ENCODE peak calls at places on chromosomes 1 and 21, in eight cellular contexts. Q is keratinocyte, S is endothelial cell, K is fibroblast of pulmonary artery, D is ovary, H is A549, Z is neural crest cell, G is AG09319. X is an unnamed sample.

GRCh38 chr1:24557711-24558121 is 1.8 kb downstream of the NCMAP start:
- DNase-seq in Q (no peak), S (no peak), K (no peak), D (peak), H (no peak), Z (no peak), G (no peak), X (no peak)

GRCh38 chr1:33060579-33061083 is 20.3 kb upstream of the AZIN2 start:
- DNase-seq in Q (peak), S (no peak), K (peak), D (no peak), H (no peak), Z (peak), G (peak), X (no peak)

GRCh38 chr1:37954316-37954971 is 7.6 kb upstream of the INPP5B start:
- DNase-seq in Q (no peak), S (no peak), K (no peak), D (no peak), H (no peak), Z (no peak), G (no peak), X (no peak)

GRCh38 chr1:231194843-231195516 is 33.1 kb downstream of the TRIM67 start:
- DNase-seq in Q (no peak), S (no peak), K (no peak), D (no peak), H (peak), Z (no peak), G (no peak), X (no peak)

GRCh38 chr1:58895559-58896135 is 111.8 kb upstream of the JUN start:
- DNase-seq in Q (no peak), S (no peak), K (no peak), D (no peak), H (no peak), Z (no peak), G (no peak), X (no peak)

GRCh38 chr1:19764848-19765247 is 34.9 kb downstream of the TMCO4 start:
- DNase-seq in Q (no peak), S (no peak), K (no peak), D (no peak), H (no peak), Z (no peak), G (no peak), X (no peak)

GRCh38 chr21:42711667-42712066 is 58.2 kb downstream of the PDE9A start:
- DNase-seq in Q (no peak), S (no peak), K (no peak), D (no peak), H (no peak), Z (no peak), G (no peak), X (no peak)

GRCh38 chr1:27133990-27134389 is 20.9 kb downstream of the SLC9A1 start:
- DNase-seq in Q (no peak), S (no peak), K (no peak), D (no peak), H (no peak), Z (no peak), G (no peak), X (no peak)

GRCh38 chr1:53585116-53585515 is 125.9 kb downstream of the DMRTB1 start:
- DNase-seq in Q (no peak), S (no peak), K (peak), D (no peak), H (no peak), Z (no peak), G (no peak), X (no peak)

GRCh38 chr1:2212542-2213491 is 15.3 kb upstream of the SKI start:
- DNase-seq in Q (no peak), S (peak), K (peak), D (peak), H (peak), Z (peak), G (peak), X (peak)

GRCh38 chr1:174040387-174040786 is 18.2 kb upstream of the RC3H1 start:
- DNase-seq in Q (peak), S (no peak), K (peak), D (no peak), H (no peak), Z (no peak), G (peak), X (no peak)

GRCh38 chr1:243264718-243265117 is 8.9 kb downstream of the SDCCAG8 start:
- DNase-seq in Q (no peak), S (no peak), K (peak), D (no peak), H (no peak), Z (no peak), G (no peak), X (no peak)

GRCh38 chr1:212578043-212578442 is 30.5 kb upstream of the ATF3 start:
- DNase-seq in Q (no peak), S (no peak), K (no peak), D (no peak), H (no peak), Z (no peak), G (no peak), X (no peak)

GRCh38 chr1:85607126-85607912 is 26.8 kb downstream of the CCN1 start:
- DNase-seq in Q (peak), S (peak), K (peak), D (no peak), H (peak), Z (no peak), G (peak), X (no peak)

GRCh38 chr1:168452329-168452728 is 91.5 kb downstream of the XCL2 start:
- DNase-seq in Q (no peak), S (no peak), K (no peak), D (no peak), H (no peak), Z (no peak), G (no peak), X (no peak)

GRCh38 chr1:109912873-109913272 is 2.2 kb downstream of the CSF1 start:
- DNase-seq in Q (no peak), S (no peak), K (peak), D (no peak), H (no peak), Z (no peak), G (no peak), X (no peak)

GRCh38 chr1:52142220-52143153 is 598 bp downstream of the ZFYVE9 start:
- DNase-seq in Q (no peak), S (peak), K (peak), D (peak), H (no peak), Z (peak), G (no peak), X (peak)

GRCh38 chr1:118370861-118371260 is 185.8 kb upstream of the SPAG17 start:
- DNase-seq in Q (no peak), S (no peak), K (no peak), D (no peak), H (no peak), Z (no peak), G (no peak), X (no peak)

GRCh38 chr1:27992271-27992670 is 32.5 kb downstream of the XKR8 start:
- DNase-seq in Q (no peak), S (peak), K (peak), D (no peak), H (no peak), Z (no peak), G (no peak), X (no peak)

GRCh38 chr1:98002288-98002687 is 81.5 kb upstream of the DPYD start:
- DNase-seq in Q (no peak), S (no peak), K (no peak), D (no peak), H (no peak), Z (no peak), G (no peak), X (no peak)

GRCh38 chr1:98003442-98003841 is 82.6 kb upstream of the DPYD start:
- DNase-seq in Q (no peak), S (no peak), K (no peak), D (no peak), H (no peak), Z (no peak), G (no peak), X (no peak)

GRCh38 chr1:97999320-97999719 is 78.5 kb upstream of the DPYD start:
- DNase-seq in Q (no peak), S (no peak), K (peak), D (no peak), H (no peak), Z (no peak), G (no peak), X (no peak)

GRCh38 chr1:98005326-98006010 is 84.6 kb upstream of the DPYD start:
- DNase-seq in Q (no peak), S (no peak), K (peak), D (no peak), H (peak), Z (no peak), G (no peak), X (no peak)

DNA sequence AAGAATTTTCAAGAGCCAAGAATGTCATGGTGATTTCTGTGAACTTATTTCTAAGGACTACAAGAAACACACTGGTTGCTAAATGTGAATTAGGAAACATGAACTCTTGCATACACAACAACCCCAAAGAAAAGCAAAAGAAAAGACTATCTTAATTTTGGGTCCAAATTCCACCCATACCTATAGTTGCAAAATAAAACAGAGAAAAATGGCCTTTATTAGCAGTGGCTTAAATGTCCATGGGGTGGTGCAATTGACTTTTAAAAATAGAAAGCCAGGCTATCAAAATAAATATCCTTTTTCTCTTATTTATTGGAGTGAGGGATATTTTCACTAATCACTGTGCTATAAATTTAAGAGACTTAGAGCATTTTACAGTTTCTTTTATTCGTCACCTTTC is 80.9 kb upstream of the DPYD start:
- DNase-seq in Q (no peak), S (no peak), K (peak), D (no peak), H (no peak), Z (no peak), G (no peak), X (no peak)
- TF ChIP-seq CTCF in Q (no peak), S (no peak), K (peak), D (no peak), H (peak), Z (no peak), G (peak), X (no peak)

GRCh38 chr1:101520302-101520701 is 283.5 kb downstream of the S1PR1 start:
- DNase-seq in Q (no peak), S (peak), K (peak), D (no peak), H (peak), Z (peak), G (peak), X (no peak)
- TF ChIP-seq CTCF in Q (peak), S (peak), K (peak), D (no peak), H (peak), Z (peak), G (peak), X (no peak)

DNA sequence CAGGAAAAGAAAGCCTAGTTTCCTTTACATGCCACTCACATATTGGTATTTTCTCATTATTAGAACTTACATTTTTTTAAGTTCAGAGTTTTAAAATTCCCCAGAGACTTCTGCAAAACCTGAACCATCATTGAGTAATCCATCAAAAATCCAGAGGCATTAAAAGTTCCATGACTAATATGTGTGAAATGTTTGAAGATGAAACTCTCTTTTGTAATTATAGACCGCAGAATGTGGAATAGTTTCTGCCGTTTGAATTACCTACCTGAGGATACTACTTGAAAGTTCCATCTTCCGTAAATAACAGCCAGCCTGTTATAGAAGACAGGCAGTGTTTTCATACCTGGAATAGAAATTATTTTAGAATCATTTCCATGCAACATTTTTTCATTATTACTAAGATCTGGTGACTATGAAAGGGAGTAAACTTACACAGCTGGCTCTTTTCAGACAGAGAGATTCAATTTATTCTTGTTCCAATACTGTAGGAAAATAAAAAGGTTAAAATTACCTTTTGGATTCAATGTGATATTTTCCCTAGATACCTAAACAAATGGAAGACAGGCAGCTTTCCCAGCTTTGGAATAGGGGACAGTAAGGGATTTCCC is 131.4 kb downstream of the ST6GALNAC5 start:
- DNase-seq in Q (peak), S (no peak), K (peak), D (no peak), H (peak), Z (no peak), G (peak), X (no peak)
- TF ChIP-seq CTCF in Q (no peak), S (no peak), K (no peak), D (no peak), H (no peak), Z (no peak), G (no peak), X (no peak)

GRCh38 chr1:210557426-210558077 is 228.8 kb downstream of the HHAT start:
- DNase-seq in Q (no peak), S (no peak), K (no peak), D (no peak), H (no peak), Z (no peak), G (no peak), X (no peak)
- TF ChIP-seq CTCF in Q (no peak), S (no peak), K (no peak), D (no peak), H (no peak), Z (no peak), G (no peak), X (no peak)